ENCODE peak calls at places on chromosomes 13 and 19, in seven cellular contexts. F is EL, P is T follicular helper cell, I is psoas muscle, X is HT1080, Z is NCI-H748 treated with DMSO at 0.1 percent for 48 hours, B is left cardiac atrium. U is an unnamed sample.

GRCh38 chr13:79810018-79810417 is 329.1 kb downstream of the NDFIP2 start:
- DNase-seq in B (no peak), F (no peak), X (no peak), I (no peak), Z (no peak), P (no peak), U (no peak)

GRCh38 chr19:41882568-41883462 is at the start of gene ARHGEF1:
- DNase-seq in F (peak), X (no peak), I (peak), B (peak), Z (peak), P (peak), U (peak)

GRCh38 chr13:22648325-22648758 is 532.4 kb upstream of the SGCG start:
- DNase-seq in X (no peak), P (no peak), F (no peak), Z (no peak), I (no peak), B (no peak), U (no peak)

GRCh38 chr19:54096642-54097106 is 3.9 kb downstream of the OSCAR start:
- DNase-seq in X (peak), P (no peak), B (no peak), I (no peak), Z (peak), F (peak), U (peak)

GRCh38 chr13:104008075-104008474 is 941.9 kb upstream of the SLC10A2 start:
- DNase-seq in B (no peak), X (no peak), I (no peak), P (no peak), Z (no peak), F (no peak), U (no peak)

GRCh38 chr19:53597023-53597422 is 34.8 kb upstream of the DPRX start:
- DNase-seq in Z (no peak), I (no peak), X (no peak), P (no peak), F (no peak), B (no peak), U (no peak)

GRCh38 chr19:5803752-5804515 is 933 bp upstream of the NRTN start:
- DNase-seq in B (peak), I (peak), P (peak), Z (peak), F (peak), X (peak), U (peak)

GRCh38 chr19:47745010-47745901 is at the start of gene NOP53:
- DNase-seq in P (peak), B (peak), I (peak), F (peak), Z (peak), X (peak), U (peak)

GRCh38 chr19:17001603-17002183 is 24.9 kb downstream of the CPAMD8 start:
- DNase-seq in P (peak), I (no peak), F (no peak), Z (no peak), X (no peak), B (peak), U (peak)